ENCODE peak calls at places on chromosome 4, in six cellular contexts. Q, N, S, O, U and X are unnamed samples.

GRCh38 chr4:57191523-57192034 is 81.4 kb upstream of the IGFBP7 start:
- DNase-seq in O (no peak), N (no peak), U (no peak), Q (peak), S (no peak), X (no peak)

GRCh38 chr4:61556277-61556676 is 356.2 kb downstream of the ADGRL3 start:
- DNase-seq in S (no peak), U (no peak), N (no peak), Q (peak), O (no peak), X (no peak)

GRCh38 chr4:67765928-67766327 is 11.7 kb upstream of the GNRHR start:
- DNase-seq in O (no peak), N (no peak), Q (no peak), U (no peak), S (no peak), X (no peak)

GRCh38 chr4:96887857-96888256 is 1048.0 kb downstream of the PDHA2 start:
- DNase-seq in Q (no peak), U (no peak), O (no peak), S (no peak), N (no peak), X (no peak)

GRCh38 chr4:190017357-190018200 is 9.5 kb downstream of the FRG2 start:
- DNase-seq in Q (peak), U (peak), S (no peak), O (no peak), N (no peak), X (no peak)

GRCh38 chr4:24794111-24794860 is 1.1 kb upstream of the SOD3 start:
- DNase-seq in S (no peak), O (peak), U (peak), Q (no peak), N (peak), X (peak)

GRCh38 chr4:27318740-27319139 is 458.1 kb downstream of the STIM2 start:
- DNase-seq in S (no peak), Q (peak), N (no peak), O (peak), U (no peak), X (peak)

GRCh38 chr4:23884261-23884660 is 5.6 kb downstream of the PPARGC1A start:
- DNase-seq in S (no peak), Q (no peak), N (no peak), O (no peak), U (no peak), X (no peak)

GRCh38 chr4:168593399-168593798 is 96.5 kb downstream of the PALLD start:
- DNase-seq in S (no peak), O (no peak), Q (no peak), N (no peak), U (no peak), X (no peak)

GRCh38 chr4:18611008-18611407 is 589.5 kb upstream of the LCORL start:
- DNase-seq in U (no peak), S (no peak), N (no peak), Q (no peak), O (no peak), X (no peak)

GRCh38 chr4:96170198-96170597 is 330.3 kb downstream of the PDHA2 start:
- DNase-seq in N (no peak), S (no peak), U (no peak), Q (no peak), O (peak), X (no peak)

GRCh38 chr4:53576676-53577372 is 14.5 kb downstream of the LNX1 start:
- DNase-seq in Q (peak), U (no peak), S (no peak), N (no peak), O (peak), X (no peak)

GRCh38 chr4:180617203-180617602 is 1626.0 kb upstream of the TENM3 start:
- DNase-seq in S (no peak), U (no peak), N (no peak), Q (peak), O (no peak), X (no peak)

GRCh38 chr4:133390198-133390855 is 241.2 kb downstream of the PCDH10 start:
- DNase-seq in U (no peak), O (no peak), N (no peak), S (no peak), Q (no peak), X (no peak)

GRCh38 chr4:78661923-78662521 is 110.5 kb downstream of the ANXA3 start:
- DNase-seq in S (no peak), O (peak), N (no peak), U (no peak), Q (peak), X (peak)

GRCh38 chr4:31341601-31342375 is 621.6 kb downstream of the PCDH7 start:
- DNase-seq in U (no peak), S (no peak), N (no peak), O (no peak), Q (no peak), X (no peak)

GRCh38 chr4:93646225-93646930 is 182.2 kb upstream of the ATOH1 start:
- DNase-seq in S (no peak), N (no peak), O (no peak), Q (peak), U (no peak), X (no peak)

GRCh38 chr4:75547647-75548387 is 8.0 kb upstream of the ODAPH start:
- DNase-seq in S (no peak), U (peak), N (no peak), Q (peak), O (peak), X (peak)

GRCh38 chr4:101415962-101416361 is 68.6 kb upstream of the PPP3CA start:
- DNase-seq in S (no peak), O (no peak), Q (no peak), N (no peak), U (no peak), X (no peak)

GRCh38 chr4:185713272-185713671 is 98.7 kb downstream of the SORBS2 start:
- DNase-seq in Q (peak), O (peak), S (no peak), U (no peak), N (no peak), X (no peak)

GRCh38 chr4:37758226-37758625 is 68.3 kb upstream of the PGM2 start:
- DNase-seq in Q (peak), N (no peak), O (peak), S (no peak), U (no peak), X (peak)

GRCh38 chr4:53551963-53552362 is 39.3 kb downstream of the LNX1 start:
- DNase-seq in Q (no peak), O (no peak), S (no peak), N (no peak), U (no peak), X (peak)

GRCh38 chr4:52843958-52844357 is 18.2 kb upstream of the RASL11B start:
- DNase-seq in Q (no peak), S (no peak), N (no peak), U (no peak), O (no peak), X (no peak)

GRCh38 chr4:80710748-80711451 is 319.6 kb upstream of the BMP3 start:
- DNase-seq in U (no peak), Q (no peak), N (no peak), S (no peak), O (no peak), X (no peak)

GRCh38 chr4:99022566-99022965 is 27.0 kb downstream of the METAP1 start:
- DNase-seq in S (no peak), O (no peak), U (no peak), N (no peak), Q (no peak), X (no peak)

GRCh38 chr4:40200881-40201797 is 4.3 kb downstream of the RHOH start:
- DNase-seq in U (no peak), Q (no peak), O (peak), S (no peak), N (no peak), X (no peak)

GRCh38 chr4:164154416-164154815 is 599.5 kb upstream of the SMIM31 start:
- DNase-seq in U (no peak), O (no peak), Q (no peak), N (no peak), S (no peak), X (no peak)

GRCh38 chr4:2977116-2978097 is 14.0 kb downstream of the GRK4 start:
- DNase-seq in O (peak), U (no peak), Q (peak), S (no peak), N (no peak), X (peak)

GRCh38 chr4:27048350-27049100 is 187.9 kb downstream of the STIM2 start:
- DNase-seq in S (no peak), O (peak), N (no peak), U (no peak), Q (peak), X (peak)

GRCh38 chr4:108885211-108885610 is 122.4 kb upstream of the ETNPPL start:
- DNase-seq in S (no peak), N (no peak), U (no peak), O (no peak), Q (no peak), X (peak)

GRCh38 chr4:113674251-113674650 is 87.3 kb downstream of the CAMK2D start:
- DNase-seq in N (no peak), Q (no peak), U (no peak), O (no peak), S (no peak), X (peak)

GRCh38 chr4:171588764-171589163 is 224.4 kb upstream of the GALNTL6 start:
- DNase-seq in U (no peak), S (no peak), O (no peak), N (no peak), Q (no peak), X (no peak)

GRCh38 chr4:81508786-81509574 is 37.3 kb upstream of the RASGEF1B start:
- DNase-seq in S (no peak), N (no peak), Q (no peak), U (no peak), O (no peak), X (no peak)

GRCh38 chr4:79695848-79696247 is 287.8 kb upstream of the GK2 start:
- DNase-seq in N (no peak), O (no peak), Q (no peak), S (no peak), U (no peak), X (no peak)

DNA sequence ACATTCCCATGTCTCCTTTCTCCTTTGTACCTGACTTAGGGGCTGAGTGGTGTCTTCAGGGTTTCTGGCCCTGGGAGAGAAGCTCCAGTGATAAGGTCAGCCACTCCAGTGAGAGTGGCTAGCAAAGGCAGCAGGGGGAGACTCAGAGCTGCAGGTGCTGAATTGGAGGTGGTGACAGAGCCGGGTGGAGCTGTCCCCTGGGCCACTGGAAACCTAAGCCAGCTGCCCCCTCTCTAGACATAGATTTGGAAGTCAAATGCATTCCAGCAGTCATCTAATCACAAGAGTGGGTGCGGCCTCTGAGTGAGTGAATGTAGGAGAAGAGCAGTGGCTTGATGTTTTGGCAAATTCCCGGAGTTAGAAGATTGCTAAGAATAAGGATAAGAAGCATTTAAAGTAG is 28.5 kb downstream of the TRIM2 start:
- DNase-seq in Q (peak), U (no peak), N (no peak), O (no peak), S (no peak), X (peak)
- TF ChIP-seq CTCF in Q (peak), U (no peak), N (no peak), O (peak), S (no peak), X (peak)

DNA sequence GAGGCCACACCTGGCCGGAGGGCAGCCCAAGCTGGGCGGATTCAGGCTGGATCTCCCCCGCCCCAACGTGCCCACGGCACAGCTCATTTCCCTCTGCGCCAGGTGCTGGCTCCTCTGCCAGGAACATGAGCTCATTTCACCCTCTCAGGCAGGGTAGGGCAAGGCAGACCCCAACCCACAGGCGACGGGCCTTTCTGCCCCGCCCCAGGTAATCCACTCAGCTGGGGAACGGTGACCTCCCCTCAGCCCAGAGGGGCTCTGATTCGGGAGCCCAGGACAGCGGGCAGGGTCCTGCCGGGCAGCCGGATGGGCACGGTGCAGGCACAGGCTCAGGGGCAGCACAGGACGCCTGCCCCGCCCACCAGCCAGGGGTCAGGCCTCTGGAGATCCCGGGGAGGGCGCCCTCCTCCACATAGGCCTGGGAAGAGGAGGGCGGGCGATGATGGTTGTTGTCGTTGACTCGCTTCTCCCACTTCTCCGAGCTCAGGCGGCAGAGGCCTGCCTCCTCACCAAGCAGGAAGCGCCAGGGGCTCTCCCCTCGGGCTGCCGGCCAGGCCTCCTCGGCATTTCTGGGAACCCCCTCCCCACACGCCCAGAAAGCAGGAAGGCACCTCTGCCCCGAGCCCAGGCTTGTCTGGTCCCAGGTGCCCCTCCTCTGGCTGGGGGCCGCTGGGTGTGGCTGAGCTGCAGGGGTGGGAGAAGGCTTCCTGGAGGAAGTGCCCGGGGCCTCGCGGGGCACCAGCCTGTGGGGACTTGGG is 31.1 kb downstream of the TACC3 start:
- DNase-seq in Q (no peak), O (peak), U (no peak), S (no peak), N (no peak), X (no peak)
- H3K4me3 ChIP-seq in Q (no peak), O (no peak), U (no peak), S (no peak), N (no peak), X (no peak)

GRCh38 chr4:150976478-150977118 is 38.5 kb downstream of the LRBA start:
- DNase-seq in U (no peak), O (no peak), N (no peak), Q (no peak), S (no peak), X (no peak)
- TF ChIP-seq CTCF in U (no peak), O (no peak), N (no peak), Q (no peak), S (no peak), X (no peak)

GRCh38 chr4:184263910-184264732 is 46.4 kb upstream of the ENPP6 start:
- DNase-seq in Q (peak), O (peak), S (peak), N (peak), U (peak), X (peak)
- H3K4me3 ChIP-seq in Q (no peak), O (no peak), S (no peak), N (no peak), U (no peak), X (no peak)

GRCh38 chr4:170229021-170229420 is 139.3 kb upstream of the AADAT start:
- DNase-seq in O (no peak), Q (no peak), U (no peak), S (no peak), N (no peak), X (no peak)
- TF ChIP-seq CTCF in O (no peak), Q (no peak), U (no peak), S (no peak), N (no peak), X (no peak)

DNA sequence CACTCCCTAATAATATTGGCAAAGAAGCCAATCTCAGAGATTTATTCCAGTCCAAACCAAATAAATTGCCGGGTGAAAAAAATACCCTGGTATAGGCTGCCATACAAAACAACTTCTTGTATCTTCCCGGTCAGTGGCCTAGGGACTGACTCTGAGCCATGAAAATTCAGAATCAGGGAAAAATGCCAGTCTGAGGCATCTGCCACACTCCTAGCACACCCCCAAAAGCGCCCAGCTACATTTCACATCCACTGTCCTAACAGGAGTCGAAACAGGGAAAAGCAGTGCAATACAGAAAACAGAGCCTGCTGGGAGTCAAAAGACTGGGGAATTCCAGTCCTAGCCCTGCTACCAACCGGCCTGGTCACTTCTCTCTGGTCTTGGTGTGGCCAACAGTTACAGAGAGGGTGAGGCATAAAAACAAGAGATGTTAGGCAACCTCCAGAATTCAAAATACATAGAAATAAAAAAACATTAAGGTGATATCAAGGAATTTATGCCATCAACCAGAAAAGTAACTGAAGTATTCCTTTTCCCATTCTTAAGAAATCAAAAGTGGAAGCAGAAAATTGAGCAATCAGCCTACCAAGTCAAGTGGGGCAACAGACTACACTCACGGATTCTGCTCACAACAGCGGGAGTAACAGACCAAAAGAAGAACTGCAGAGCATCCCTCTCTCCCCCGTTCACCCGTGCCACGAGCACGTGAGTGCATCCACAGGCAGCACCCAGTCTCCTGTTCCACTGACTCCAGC is 29.5 kb downstream of the AFAP1 start:
- DNase-seq in Q (no peak), S (no peak), N (no peak), U (no peak), O (peak), X (peak)
- H3K4me3 ChIP-seq in Q (no peak), S (no peak), N (peak), U (no peak), O (peak), X (peak)

DNA sequence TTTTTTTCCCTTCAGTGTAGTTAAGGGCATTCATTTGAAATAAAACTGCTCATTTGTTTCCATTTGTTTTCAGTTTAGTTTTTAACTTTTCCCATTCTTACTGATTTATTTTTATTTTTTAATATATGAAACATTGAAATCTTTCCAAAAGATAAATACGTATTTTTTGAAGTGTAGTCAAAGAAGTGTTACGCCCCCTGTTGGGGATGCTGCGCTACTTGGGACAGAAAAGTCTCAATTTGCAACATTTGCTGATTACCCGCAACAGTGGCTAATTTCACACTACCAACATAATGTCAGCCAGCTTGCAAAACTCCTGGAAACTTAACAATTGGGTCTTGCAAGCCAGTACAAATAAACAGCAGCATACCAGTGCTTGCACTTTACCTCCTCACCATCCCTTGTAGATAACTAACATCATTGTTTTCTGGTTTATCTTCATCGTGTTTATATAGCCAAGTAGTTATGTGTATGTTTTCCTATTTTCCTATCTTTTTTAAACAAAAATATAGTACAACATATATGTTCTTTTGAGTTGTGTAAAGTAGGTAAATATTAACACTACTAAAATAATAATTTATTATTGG is 158.6 kb downstream of the STPG2 start:
- DNase-seq in O (no peak), S (no peak), U (no peak), Q (no peak), N (no peak), X (no peak)
- TF ChIP-seq CTCF in O (peak), S (no peak), U (no peak), Q (peak), N (no peak), X (no peak)

DNA sequence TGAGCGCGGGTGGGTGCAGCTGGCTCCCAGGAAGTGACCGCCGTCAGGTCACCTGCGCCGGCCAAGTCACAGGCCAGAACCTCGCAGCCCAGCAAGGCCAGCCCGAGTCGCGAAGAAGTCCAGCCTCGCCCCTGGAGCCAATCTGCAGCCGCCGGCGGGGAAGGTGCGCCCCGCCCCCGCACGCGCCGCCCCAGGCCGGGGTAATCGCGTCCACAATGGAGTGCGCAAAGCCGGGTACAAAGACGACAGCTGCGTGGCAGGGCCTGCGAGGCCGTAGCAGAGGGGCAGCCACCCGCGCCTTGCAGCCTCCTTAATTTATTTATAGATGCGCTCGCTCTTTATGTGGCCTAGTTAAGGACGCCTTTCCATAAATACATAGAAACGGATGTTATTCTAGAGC is 139.4 kb upstream of the CPEB2 start:
- DNase-seq in N (no peak), U (peak), O (no peak), S (no peak), Q (no peak), X (no peak)
- H3K4me3 ChIP-seq in N (peak), U (peak), O (no peak), S (no peak), Q (no peak), X (peak)